ENCODE peak calls at places on chromosome 12, in four cellular contexts. U is cardiac fibroblast, L is GM12865, M is neural progenitor cell. Z is an unnamed sample.

GRCh38 chr12:62211510-62211909 is 48.7 kb upstream of the USP15 start:
- DNase-seq in M (no peak), L (no peak), U (peak; percentile 22), Z (peak; percentile 16)

GRCh38 chr12:124225730-124226129 is 69.2 kb upstream of the RFLNA start:
- DNase-seq in U (no peak), M (no peak), L (no peak), Z (no peak)

GRCh38 chr12:124566181-124567034 is 1.0 kb downstream of the NCOR2 start:
- DNase-seq in M (peak; percentile 88), L (peak; percentile 63), U (peak; percentile 70), Z (peak; percentile 85)

GRCh38 chr12:11553871-11554533 is 95.5 kb upstream of the ETV6 start:
- DNase-seq in U (peak; percentile 73), M (peak; percentile 48), L (peak; percentile 92), Z (peak; percentile 65)

GRCh38 chr12:113162102-113163029 is 12.8 kb downstream of the CFAP73 start:
- DNase-seq in L (no peak), U (peak; percentile 65), M (peak; percentile 70), Z (peak; percentile 33)

GRCh38 chr12:76387614-76388013 is 39.4 kb upstream of the BBS10 start:
- DNase-seq in L (no peak), U (no peak), M (no peak), Z (no peak)

GRCh38 chr12:53102883-53103807 is at the start of gene SOAT2:
- DNase-seq in U (no peak), L (peak; percentile 85), M (no peak), Z (no peak)

GRCh38 chr12:103771466-103771865 is 69.6 kb downstream of the NT5DC3 start:
- DNase-seq in M (peak; percentile 59), L (peak; percentile 6), U (peak; percentile 45), Z (peak; percentile 59)

GRCh38 chr12:90020006-90020405 is 311.4 kb upstream of the ATP2B1 start:
- DNase-seq in U (no peak), L (no peak), M (no peak), Z (peak; percentile 39)

GRCh38 chr12:56087220-56087619 is 7.3 kb downstream of the ERBB3 start:
- DNase-seq in U (no peak), M (no peak), L (no peak), Z (no peak)

GRCh38 chr12:54300267-54300731 is 516 bp downstream of the NFE2 start:
- DNase-seq in L (no peak), U (no peak), M (no peak), Z (no peak)

GRCh38 chr12:75816892-75817291 is 214.7 kb downstream of the PHLDA1 start:
- DNase-seq in M (no peak), L (no peak), U (peak; percentile 91), Z (peak; percentile 61)

GRCh38 chr12:57765698-57766463 is 997 bp downstream of the CYP27B1 start:
- DNase-seq in L (no peak), M (no peak), U (no peak), Z (no peak)

GRCh38 chr12:130334399-130334798 is 3.3 kb upstream of the PIWIL1 start:
- DNase-seq in U (no peak), M (no peak), L (no peak), Z (no peak)

GRCh38 chr12:55983229-55983849 is 9.5 kb downstream of the RAB5B start:
- DNase-seq in L (no peak), M (no peak), U (no peak), Z (no peak)

GRCh38 chr12:52870361-52871290 is 21.8 kb upstream of the KRT78 start:
- DNase-seq in U (peak; percentile 54), M (peak; percentile 76), L (peak; percentile 54), Z (peak; percentile 41)

GRCh38 chr12:76032043-76032981 is 736 bp upstream of the PHLDA1 start:
- DNase-seq in U (peak; percentile 77), M (peak; percentile 67), L (peak; percentile 69), Z (peak; percentile 79)

GRCh38 chr12:27521066-27521465 is 2.9 kb upstream of the PPFIBP1 start:
- DNase-seq in L (no peak), M (no peak), U (peak; percentile 55), Z (peak; percentile 36)

GRCh38 chr12:52061470-52062166 is 8.2 kb upstream of the ATG101 start:
- DNase-seq in M (peak; percentile 65), U (no peak), L (no peak), Z (no peak)

GRCh38 chr12:1974812-1975211 is 29.4 kb downstream of the DCP1B start:
- DNase-seq in L (no peak), M (no peak), U (no peak), Z (no peak)

GRCh38 chr12:50039151-50039835 is 14.0 kb upstream of the RACGAP1 start:
- DNase-seq in U (peak; percentile 80), L (peak; percentile 86), M (peak; percentile 93), Z (peak; percentile 90)

GRCh38 chr12:103423061-103423473 is 72.7 kb downstream of the C12orf42 start:
- DNase-seq in L (no peak), M (peak; percentile 60), U (no peak), Z (no peak)

GRCh38 chr12:55470088-55470830 is at the start of gene OR6C70:
- DNase-seq in M (no peak), U (no peak), L (no peak), Z (no peak)

GRCh38 chr12:116878567-116879508 is 2.4 kb downstream of the HRK start:
- DNase-seq in U (peak; percentile 44), L (no peak), M (peak; percentile 64), Z (peak; percentile 13)

GRCh38 chr12:41629606-41630005 is 441.5 kb downstream of the PDZRN4 start:
- DNase-seq in U (no peak), M (no peak), L (no peak), Z (no peak)

GRCh38 chr12:58583541-58583940 is 336.8 kb downstream of the LRIG3 start:
- DNase-seq in M (peak; percentile 62), L (no peak), U (peak; percentile 61), Z (peak; percentile 61)

GRCh38 chr12:69254046-69254445 is 14.7 kb downstream of the CPSF6 start:
- DNase-seq in U (peak; percentile 80), L (peak; percentile 74), M (peak; percentile 51), Z (peak; percentile 65)

GRCh38 chr12:117144599-117144998 is 45.4 kb upstream of the TESC start:
- DNase-seq in M (no peak), U (no peak), L (no peak), Z (no peak)

GRCh38 chr12:34215893-34216285 is 193.6 kb downstream of the ALG10 start:
- DNase-seq in U (no peak), L (no peak), M (no peak), Z (no peak)

GRCh38 chr12:111673503-111673902 is 12.3 kb downstream of the BRAP start:
- DNase-seq in M (no peak), L (peak; percentile 25), U (peak; percentile 59), Z (peak; percentile 52)

DNA sequence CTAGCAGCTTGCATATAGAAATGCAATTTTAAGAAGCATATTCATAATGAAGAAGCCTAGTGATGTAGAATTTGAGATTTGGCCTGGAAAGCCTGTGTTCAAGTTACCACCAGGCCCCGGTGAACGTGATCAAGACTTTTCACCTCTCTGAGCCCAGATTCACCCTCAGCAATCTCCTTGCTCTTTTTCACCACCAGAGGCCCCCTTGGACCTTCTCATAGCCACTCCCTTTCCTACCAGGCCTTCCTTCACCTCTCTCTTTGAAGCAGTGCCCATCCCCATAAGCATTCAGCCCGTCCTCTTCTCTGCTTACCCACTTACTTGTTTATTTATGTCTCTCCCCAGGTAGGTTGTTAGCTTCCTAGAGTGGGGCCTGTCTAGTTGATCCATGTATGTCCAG is 1280.9 kb downstream of the AACS start:
- DNase-seq in U (no peak), L (no peak), M (no peak), Z (no peak)
- TF ChIP-seq CTCF in U (no peak), L (no peak), M (no peak), Z (no peak)

DNA sequence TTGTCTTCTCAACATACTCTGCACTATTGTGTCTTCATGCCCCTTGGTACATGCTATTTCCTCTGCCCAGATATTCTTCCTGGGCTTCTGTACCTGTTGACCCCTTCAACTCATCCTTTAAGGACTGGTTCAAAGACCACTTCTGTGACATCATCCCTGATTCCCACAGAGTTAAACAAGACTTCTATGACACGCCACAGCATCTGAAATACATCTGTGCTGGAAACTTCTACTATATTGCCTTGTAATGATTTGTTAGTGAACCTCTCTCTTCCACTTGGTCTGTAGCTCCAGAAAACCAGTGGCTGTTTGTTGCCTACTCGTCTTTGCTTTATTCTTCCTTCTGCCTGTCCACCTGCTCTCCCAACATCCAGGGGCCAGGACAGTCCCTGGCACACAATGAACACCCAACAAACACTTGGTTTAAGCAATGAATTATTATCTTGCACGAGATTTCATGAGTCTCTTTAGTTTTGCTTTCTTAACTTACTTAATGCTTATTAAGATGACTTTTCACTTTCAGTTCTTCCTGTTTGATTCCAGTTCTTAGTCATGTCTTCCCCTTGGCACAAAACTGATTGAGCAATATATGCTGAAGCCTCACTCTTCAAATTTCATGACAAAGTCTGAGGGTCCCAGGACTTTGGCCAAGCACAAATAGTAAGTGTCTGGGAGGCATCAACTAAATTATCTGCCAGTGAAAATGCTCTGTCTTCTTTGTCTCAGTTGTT is 485.9 kb downstream of the APAF1 start:
- DNase-seq in U (peak; percentile 2), M (no peak), L (peak; percentile 69), Z (no peak)
- H3K4me3 ChIP-seq in U (no peak overlapping the region), M (no peak overlapping the region), L (peak overlapping the region; percentile 27), Z (no peak overlapping the region)

DNA sequence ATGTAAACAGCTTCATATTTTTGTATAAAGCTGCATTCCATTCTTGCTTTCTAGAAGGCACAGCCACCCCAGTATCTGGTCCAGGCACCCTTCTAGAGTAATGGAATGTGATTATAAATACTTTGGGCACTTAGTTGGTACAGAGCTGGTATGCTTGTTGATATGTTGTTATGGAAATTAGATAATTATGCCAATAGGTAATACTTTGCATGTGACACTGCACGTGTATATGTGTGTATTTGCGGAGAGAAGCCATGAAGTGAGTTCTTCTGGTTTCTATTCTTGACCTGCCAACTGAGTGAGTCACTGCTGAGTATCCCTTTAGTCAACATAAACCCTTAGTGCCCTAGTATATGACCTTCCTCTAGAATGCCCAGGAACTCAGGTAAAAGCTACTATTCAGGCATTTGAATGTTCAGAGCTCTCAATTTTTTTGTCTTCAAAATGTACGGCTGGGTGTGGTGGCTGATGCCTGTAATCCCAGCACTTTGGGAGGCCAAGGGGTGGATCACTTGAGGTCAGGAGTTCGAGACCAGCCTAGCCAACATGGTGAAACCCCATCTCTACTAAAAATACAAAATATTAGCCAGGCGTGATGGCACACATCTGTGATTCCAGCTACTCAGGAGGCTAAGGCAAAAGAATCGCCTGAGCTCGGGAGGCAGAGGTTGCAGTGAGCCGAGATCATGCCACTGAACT is 6.2 kb upstream of the TCP11L2 start:
- DNase-seq in M (no peak), U (peak; percentile 77), L (no peak), Z (peak; percentile 85)
- TF ChIP-seq CTCF in M (no peak), U (no peak), L (no peak), Z (no peak)

GRCh38 chr12:15701721-15702156 is 87.4 kb downstream of the EPS8 start:
- DNase-seq in L (no peak), M (no peak), U (peak; percentile 75), Z (peak; percentile 92)
- H3K4me3 ChIP-seq in L (no peak overlapping the region), M (no peak overlapping the region), U (no peak overlapping the region), Z (peak overlapping the region; percentile 10)

GRCh38 chr12:122183588-122183940 is 641 bp downstream of the LRRC43 start:
- DNase-seq in L (no peak), M (no peak), U (no peak), Z (no peak)
- TF ChIP-seq CTCF in L (no peak), M (no peak), U (no peak), Z (no peak)

GRCh38 chr12:40203060-40203430 is 21.8 kb upstream of the LRRK2 start:
- DNase-seq in L (no peak), M (no peak), U (no peak), Z (no peak)
- H3K4me3 ChIP-seq in L (no peak overlapping the region), M (no peak overlapping the region), U (no peak overlapping the region), Z (no peak overlapping the region)